ENCODE peak calls at places on chromosomes 6 and 20, in ten cellular contexts. One of them, this sample, is unnamed.

GRCh38 chr20:53190225-53190624 is 218.1 kb downstream of the TSHZ2 start:
- DNase-seq in OCI-LY7: no peak
- DNase-seq in lower leg skin: no peak
- DNase-seq in psoas muscle: no peak
- DNase-seq in body of pancreas: no peak
- DNase-seq in PC-9: no peak
- DNase-seq in GM06990: no peak
- DNase-seq in fibroblast of lung: no peak
- DNase-seq in IMR-90: no peak
- DNase-seq in AG04450: no peak
- DNase-seq in this sample: no peak

GRCh38 chr20:3890410-3890751 is 1.2 kb downstream of the PANK2 start:
- DNase-seq in fibroblast of lung: peak
- DNase-seq in PC-9: peak
- DNase-seq in IMR-90: peak
- DNase-seq in AG04450: no peak
- DNase-seq in OCI-LY7: peak
- DNase-seq in GM06990: no peak
- DNase-seq in body of pancreas: no peak
- DNase-seq in lower leg skin: no peak
- DNase-seq in psoas muscle: no peak
- DNase-seq in this sample: no peak

GRCh38 chr6:30870546-30870945 is 13.8 kb upstream of the DDR1 start:
- DNase-seq in IMR-90: no peak
- DNase-seq in AG04450: no peak
- DNase-seq in lower leg skin: no peak
- DNase-seq in PC-9: no peak
- DNase-seq in fibroblast of lung: no peak
- DNase-seq in psoas muscle: no peak
- DNase-seq in OCI-LY7: no peak
- DNase-seq in body of pancreas: no peak
- DNase-seq in GM06990: no peak
- DNase-seq in this sample: no peak

GRCh38 chr20:46021361-46022359 is 7.4 kb upstream of the SLC12A5 start:
- DNase-seq in fibroblast of lung: no peak
- DNase-seq in OCI-LY7: peak
- DNase-seq in lower leg skin: no peak
- DNase-seq in AG04450: no peak
- DNase-seq in psoas muscle: peak
- DNase-seq in GM06990: peak
- DNase-seq in IMR-90: no peak
- DNase-seq in body of pancreas: peak
- DNase-seq in PC-9: peak
- DNase-seq in this sample: no peak

GRCh38 chr20:22752324-22752723 is 168.0 kb upstream of the FOXA2 start:
- DNase-seq in AG04450: no peak
- DNase-seq in fibroblast of lung: no peak
- DNase-seq in body of pancreas: no peak
- DNase-seq in PC-9: no peak
- DNase-seq in GM06990: no peak
- DNase-seq in psoas muscle: no peak
- DNase-seq in lower leg skin: no peak
- DNase-seq in IMR-90: no peak
- DNase-seq in OCI-LY7: no peak
- DNase-seq in this sample: no peak

GRCh38 chr6:157904999-157905398 is 76.7 kb upstream of the SYNJ2 start:
- DNase-seq in psoas muscle: no peak
- DNase-seq in lower leg skin: no peak
- DNase-seq in OCI-LY7: no peak
- DNase-seq in fibroblast of lung: no peak
- DNase-seq in GM06990: no peak
- DNase-seq in body of pancreas: no peak
- DNase-seq in IMR-90: no peak
- DNase-seq in AG04450: no peak
- DNase-seq in PC-9: no peak
- DNase-seq in this sample: no peak

GRCh38 chr20:25584905-25585704 is at the start of gene NINL:
- DNase-seq in lower leg skin: no peak
- DNase-seq in psoas muscle: peak
- DNase-seq in OCI-LY7: no peak
- DNase-seq in PC-9: peak
- DNase-seq in AG04450: no peak
- DNase-seq in body of pancreas: peak
- DNase-seq in fibroblast of lung: peak
- DNase-seq in GM06990: peak
- DNase-seq in IMR-90: peak
- DNase-seq in this sample: no peak

GRCh38 chr6:144155529-144155928 is 5.2 kb downstream of the STX11 start:
- DNase-seq in body of pancreas: no peak
- DNase-seq in OCI-LY7: no peak
- DNase-seq in fibroblast of lung: no peak
- DNase-seq in PC-9: no peak
- DNase-seq in psoas muscle: no peak
- DNase-seq in IMR-90: no peak
- DNase-seq in GM06990: no peak
- DNase-seq in AG04450: no peak
- DNase-seq in lower leg skin: no peak
- DNase-seq in this sample: no peak

GRCh38 chr20:21397341-21398108 is at the start of gene NKX2-4:
- DNase-seq in lower leg skin: no peak
- DNase-seq in AG04450: no peak
- DNase-seq in fibroblast of lung: peak
- DNase-seq in PC-9: no peak
- DNase-seq in body of pancreas: no peak
- DNase-seq in IMR-90: no peak
- DNase-seq in psoas muscle: no peak
- DNase-seq in GM06990: no peak
- DNase-seq in OCI-LY7: no peak
- DNase-seq in this sample: no peak

GRCh38 chr20:41078329-41078728 is 49.7 kb downstream of the TOP1 start:
- DNase-seq in IMR-90: peak
- DNase-seq in body of pancreas: no peak
- DNase-seq in GM06990: no peak
- DNase-seq in AG04450: no peak
- DNase-seq in lower leg skin: no peak
- DNase-seq in PC-9: peak
- DNase-seq in fibroblast of lung: peak
- DNase-seq in OCI-LY7: peak
- DNase-seq in psoas muscle: no peak
- DNase-seq in this sample: peak

GRCh38 chr6:137866200-137866913 is 702 bp upstream of the TNFAIP3 start:
- DNase-seq in body of pancreas: no peak
- DNase-seq in IMR-90: no peak
- DNase-seq in GM06990: no peak
- DNase-seq in psoas muscle: no peak
- DNase-seq in fibroblast of lung: no peak
- DNase-seq in PC-9: peak
- DNase-seq in AG04450: no peak
- DNase-seq in OCI-LY7: no peak
- DNase-seq in lower leg skin: peak
- DNase-seq in this sample: no peak

GRCh38 chr20:25277051-25277801 is 29.3 kb downstream of the PYGB start:
- DNase-seq in body of pancreas: peak
- DNase-seq in PC-9: no peak
- DNase-seq in lower leg skin: no peak
- DNase-seq in OCI-LY7: no peak
- DNase-seq in fibroblast of lung: no peak
- DNase-seq in psoas muscle: peak
- DNase-seq in IMR-90: no peak
- DNase-seq in AG04450: no peak
- DNase-seq in GM06990: no peak
- DNase-seq in this sample: no peak

GRCh38 chr20:25637247-25637646 is 13.4 kb upstream of the NANP start:
- DNase-seq in PC-9: no peak
- DNase-seq in psoas muscle: no peak
- DNase-seq in body of pancreas: no peak
- DNase-seq in AG04450: no peak
- DNase-seq in GM06990: no peak
- DNase-seq in OCI-LY7: peak
- DNase-seq in IMR-90: no peak
- DNase-seq in fibroblast of lung: no peak
- DNase-seq in lower leg skin: no peak
- DNase-seq in this sample: no peak

GRCh38 chr6:168699631-168700315 is 258.8 kb downstream of the SMOC2 start:
- DNase-seq in IMR-90: no peak
- DNase-seq in GM06990: no peak
- DNase-seq in lower leg skin: no peak
- DNase-seq in fibroblast of lung: no peak
- DNase-seq in PC-9: no peak
- DNase-seq in psoas muscle: peak
- DNase-seq in AG04450: no peak
- DNase-seq in body of pancreas: no peak
- DNase-seq in OCI-LY7: no peak
- DNase-seq in this sample: no peak

GRCh38 chr6:39003488-39003887 is 45.1 kb upstream of the GLP1R start:
- DNase-seq in PC-9: no peak
- DNase-seq in OCI-LY7: no peak
- DNase-seq in AG04450: no peak
- DNase-seq in GM06990: no peak
- DNase-seq in psoas muscle: no peak
- DNase-seq in body of pancreas: no peak
- DNase-seq in fibroblast of lung: no peak
- DNase-seq in lower leg skin: no peak
- DNase-seq in IMR-90: no peak
- DNase-seq in this sample: no peak
- H3K4me3 ChIP-seq in PC-9: no peak
- H3K4me3 ChIP-seq in OCI-LY7: no peak
- H3K4me3 ChIP-seq in AG04450: no peak
- H3K4me3 ChIP-seq in GM06990: no peak
- H3K4me3 ChIP-seq in psoas muscle: no peak
- H3K4me3 ChIP-seq in body of pancreas: no peak
- H3K4me3 ChIP-seq in fibroblast of lung: no peak
- H3K4me3 ChIP-seq in lower leg skin: no peak
- H3K4me3 ChIP-seq in IMR-90: no peak
- H3K4me3 ChIP-seq in this sample: no peak

GRCh38 chr6:28208180-28208659 is 16.9 kb upstream of the ZSCAN9 start:
- DNase-seq in AG04450: no peak
- DNase-seq in lower leg skin: no peak
- DNase-seq in IMR-90: no peak
- DNase-seq in PC-9: no peak
- DNase-seq in psoas muscle: no peak
- DNase-seq in GM06990: no peak
- DNase-seq in OCI-LY7: no peak
- DNase-seq in fibroblast of lung: no peak
- DNase-seq in body of pancreas: no peak
- DNase-seq in this sample: no peak
- TF ChIP-seq CTCF in AG04450: no peak
- TF ChIP-seq CTCF in lower leg skin: no peak
- TF ChIP-seq CTCF in IMR-90: no peak
- TF ChIP-seq CTCF in PC-9: no peak
- TF ChIP-seq CTCF in psoas muscle: no peak
- TF ChIP-seq CTCF in GM06990: no peak
- TF ChIP-seq CTCF in OCI-LY7: no peak
- TF ChIP-seq CTCF in fibroblast of lung: no peak
- TF ChIP-seq CTCF in body of pancreas: no peak
- TF ChIP-seq CTCF in this sample: no peak

DNA sequence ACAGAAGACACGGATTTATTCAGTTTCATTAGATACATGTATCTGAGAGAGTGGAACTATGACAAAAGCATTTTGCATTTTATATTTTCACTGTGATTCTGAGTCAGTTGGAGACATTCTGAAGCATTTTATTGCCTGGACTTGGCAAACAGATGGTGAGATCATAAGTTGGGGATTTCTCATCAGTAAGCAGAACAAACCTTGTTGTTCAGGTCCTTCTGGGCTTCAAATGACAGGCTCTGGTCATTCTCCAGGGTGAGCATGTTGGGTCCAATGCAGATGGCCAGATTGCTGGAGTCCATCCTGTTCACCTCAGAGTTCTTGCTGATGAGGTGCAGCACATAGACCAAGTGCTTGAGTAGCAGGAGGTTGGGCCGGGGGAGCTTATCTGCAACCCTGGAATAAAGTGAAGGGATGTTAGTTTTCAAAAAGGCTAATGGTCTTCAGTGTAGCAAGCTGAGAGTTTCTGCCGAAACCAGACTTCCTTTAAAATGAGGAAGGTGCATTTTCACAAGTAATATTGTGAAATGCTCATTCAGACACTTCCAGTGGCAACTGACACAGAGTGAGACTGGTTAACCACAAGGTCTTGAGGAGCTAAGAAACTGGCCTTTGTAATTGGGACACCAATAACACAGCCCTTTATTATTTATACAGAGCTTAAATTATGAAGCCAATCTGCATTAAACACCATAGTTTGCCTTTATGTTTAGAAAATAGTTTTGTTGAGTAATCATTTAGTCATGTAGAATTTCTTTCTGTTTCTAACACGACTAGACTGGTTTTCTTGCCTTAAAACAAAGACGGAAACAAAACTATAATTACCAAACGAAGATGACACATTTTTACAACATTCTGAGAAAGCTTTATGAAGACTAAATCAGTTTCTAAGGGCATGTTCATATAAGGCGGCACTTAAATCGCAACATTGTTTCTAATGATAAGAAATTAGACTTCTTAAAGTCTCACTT is 5.6 kb downstream of the TAGAP start:
- DNase-seq in OCI-LY7: peak
- DNase-seq in lower leg skin: no peak
- DNase-seq in AG04450: no peak
- DNase-seq in psoas muscle: no peak
- DNase-seq in body of pancreas: no peak
- DNase-seq in PC-9: peak
- DNase-seq in fibroblast of lung: peak
- DNase-seq in IMR-90: peak
- DNase-seq in GM06990: peak
- DNase-seq in this sample: peak
- H3K4me3 ChIP-seq in OCI-LY7: peak
- H3K4me3 ChIP-seq in lower leg skin: no peak
- H3K4me3 ChIP-seq in AG04450: no peak
- H3K4me3 ChIP-seq in psoas muscle: no peak
- H3K4me3 ChIP-seq in body of pancreas: no peak
- H3K4me3 ChIP-seq in PC-9: no peak
- H3K4me3 ChIP-seq in fibroblast of lung: no peak
- H3K4me3 ChIP-seq in IMR-90: no peak
- H3K4me3 ChIP-seq in GM06990: peak
- H3K4me3 ChIP-seq in this sample: no peak

DNA sequence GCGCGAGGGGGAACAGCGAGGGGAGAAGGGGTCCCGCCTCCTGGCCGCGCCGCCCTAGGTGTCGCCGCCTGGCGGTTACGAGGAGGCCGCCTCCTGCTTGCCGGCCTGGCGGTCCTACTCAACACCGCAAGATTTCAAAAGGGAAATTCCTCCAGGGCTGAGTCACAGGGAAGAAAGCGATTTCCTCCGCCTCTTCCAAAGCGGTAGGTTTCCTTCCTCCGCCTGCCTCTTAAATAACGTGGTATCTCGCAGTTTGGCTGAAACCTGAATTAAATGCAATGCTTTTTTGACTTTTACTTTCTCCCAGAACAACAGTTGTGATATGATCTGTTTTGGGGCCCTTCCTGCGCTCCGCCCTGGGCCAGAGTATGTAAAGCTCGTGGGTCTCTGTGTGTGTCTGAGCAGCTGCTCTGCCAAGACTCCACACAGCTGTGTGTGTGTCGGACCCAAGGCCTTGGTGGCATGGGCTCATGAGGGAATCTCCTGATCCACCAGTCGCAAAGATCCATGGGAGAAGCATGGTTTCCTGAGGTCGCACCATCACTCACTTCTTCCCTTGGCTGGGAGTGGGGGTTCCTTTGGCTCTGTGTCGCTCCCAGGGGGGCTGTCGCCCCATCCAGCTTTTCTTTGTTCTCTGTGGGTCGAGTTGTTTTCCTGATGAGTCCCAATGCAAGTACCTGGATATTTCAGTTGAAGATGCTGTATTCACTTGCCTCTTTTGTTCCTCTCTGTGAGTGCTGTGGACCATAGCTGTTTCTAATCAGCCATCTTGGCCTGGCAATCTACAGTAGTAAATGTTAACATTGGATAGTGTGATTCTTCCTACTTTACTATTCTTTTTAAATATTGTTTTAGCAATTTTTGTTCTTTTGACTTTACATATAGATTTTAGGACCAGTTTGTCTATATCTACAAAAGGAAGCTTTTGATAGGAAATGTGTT is 31.6 kb upstream of the NOTCH4 start:
- DNase-seq in lower leg skin: peak
- DNase-seq in PC-9: peak
- DNase-seq in body of pancreas: peak
- DNase-seq in fibroblast of lung: peak
- DNase-seq in psoas muscle: peak
- DNase-seq in OCI-LY7: no peak
- DNase-seq in GM06990: peak
- DNase-seq in IMR-90: peak
- DNase-seq in AG04450: peak
- DNase-seq in this sample: peak
- TF ChIP-seq CTCF in lower leg skin: no peak
- TF ChIP-seq CTCF in PC-9: peak
- TF ChIP-seq CTCF in body of pancreas: peak
- TF ChIP-seq CTCF in fibroblast of lung: peak
- TF ChIP-seq CTCF in psoas muscle: peak
- TF ChIP-seq CTCF in OCI-LY7: peak
- TF ChIP-seq CTCF in GM06990: peak
- TF ChIP-seq CTCF in IMR-90: peak
- TF ChIP-seq CTCF in AG04450: peak
- TF ChIP-seq CTCF in this sample: peak